ENCODE peak calls at places on chromosomes 3 and 15, in six cellular contexts. O is sigmoid colon, M is HCT116, N is tibial nerve, A is upper lobe of left lung, Y is A549. X is an unnamed sample.

GRCh38 chr3:44175070-44175469 is 66.6 kb upstream of the TOPAZ1 start:
- DNase-seq in O (no peak), M (no peak), N (no peak), A (no peak), Y (no peak), X (no peak)

GRCh38 chr3:13708301-13708700 is 159.4 kb downstream of the FBLN2 start:
- DNase-seq in O (peak; percentile 41), M (no peak), N (no peak), A (peak; percentile 3), Y (no peak), X (peak; percentile 5)

GRCh38 chr3:193190387-193190786 is 50.6 kb upstream of the PLAAT1 start:
- DNase-seq in O (no peak), M (peak; percentile 19), N (peak; percentile 8), A (peak; percentile 22), Y (peak; percentile 4), X (no peak)

GRCh38 chr15:33737687-33738606 is 230.3 kb upstream of the CHRM5 start:
- DNase-seq in O (no peak), M (peak; percentile 16), N (peak; percentile 54), A (no peak), Y (peak; percentile 80), X (no peak)

GRCh38 chr3:162122405-162122804 is 625.8 kb downstream of the OTOL1 start:
- DNase-seq in O (no peak), M (no peak), N (no peak), A (no peak), Y (no peak), X (no peak)

GRCh38 chr3:43872301-43872700 is 181.6 kb downstream of the ABHD5 start:
- DNase-seq in O (no peak), M (no peak), N (no peak), A (no peak), Y (peak; percentile 48), X (no peak)

GRCh38 chr3:100637197-100637631 is 27.8 kb downstream of the ADGRG7 start:
- DNase-seq in O (no peak), M (no peak), N (no peak), A (no peak), Y (no peak), X (no peak)

GRCh38 chr3:193061157-193061556 is 143.5 kb upstream of the MB21D2 start:
- DNase-seq in O (no peak), M (no peak), N (no peak), A (no peak), Y (no peak), X (no peak)

DNA sequence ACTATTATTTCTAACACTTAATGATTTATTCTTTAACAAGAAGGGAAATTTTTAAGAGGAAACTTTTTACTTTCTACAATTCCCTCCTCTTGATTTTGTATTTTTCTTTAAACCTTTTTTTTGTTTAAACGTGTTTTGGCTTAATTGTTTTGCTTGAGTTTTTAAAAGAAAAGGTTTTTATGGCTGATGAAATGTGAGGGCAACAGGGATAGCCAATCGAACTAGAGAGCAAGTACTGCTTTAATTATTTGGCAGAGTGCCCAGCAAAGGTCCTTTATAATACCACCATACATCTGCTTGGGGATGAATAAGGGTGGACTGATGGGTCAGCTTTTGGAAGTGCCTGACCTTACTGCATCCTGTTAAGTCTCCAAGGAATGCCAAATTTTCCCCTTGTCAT is 19.6 kb upstream of the MTHFS start:
- DNase-seq in O (no peak), M (no peak), N (no peak), A (no peak), Y (no peak), X (no peak)
- H3K9me3 ChIP-seq in O (peaks cover 27% of the 10 kb centered on the region), M (peaks cover 41% of the 10 kb centered on the region), N (peaks cover 7% of the 10 kb centered on the region), A (peaks cover 71% of the 10 kb centered on the region), Y (peaks cover 79% of the 10 kb centered on the region), X (no peaks in the 10 kb centered on the region)

DNA sequence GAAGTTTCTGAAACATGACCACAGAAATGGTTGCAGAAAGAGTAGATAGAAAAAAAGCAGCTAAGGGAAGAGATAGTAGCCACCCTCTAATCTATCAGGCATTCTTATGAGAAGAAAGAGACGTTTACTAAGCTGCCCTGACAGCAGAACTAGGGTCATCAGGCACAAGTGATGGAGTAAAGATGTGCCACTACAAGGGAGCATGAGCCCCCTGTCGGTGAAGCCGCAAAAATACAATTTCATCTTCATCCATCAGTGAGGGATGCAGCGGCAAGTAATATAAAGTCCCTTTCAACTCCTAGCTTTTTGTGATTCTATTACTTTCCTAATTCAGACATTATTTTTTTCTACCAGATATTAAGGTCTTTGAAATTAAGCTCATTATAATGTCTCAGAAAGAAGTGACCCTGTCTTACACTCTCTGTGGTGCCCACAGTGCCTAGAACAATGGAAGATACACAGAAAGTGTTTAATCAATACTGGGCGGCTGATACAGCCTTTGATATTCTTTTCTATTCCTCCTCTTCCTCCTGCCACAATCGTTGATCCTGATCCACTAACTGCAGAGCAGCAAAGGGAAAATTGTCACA is 651.6 kb downstream of the NTRK3 start:
- DNase-seq in O (no peak), M (no peak), N (no peak), A (no peak), Y (peak; percentile 21), X (no peak)
- TF ChIP-seq CTCF in O (no peak), M (peak; percentile 15), N (peak; percentile 32), A (peak; percentile 38), Y (peak; percentile 36), X (no peak)

GRCh38 chr3:171796625-171797264 is 13.5 kb downstream of the PLD1 start:
- DNase-seq in O (no peak), M (no peak), N (no peak), A (no peak), Y (no peak), X (no peak)

GRCh38 chr3:171797873-171798272 is 12.4 kb downstream of the PLD1 start:
- DNase-seq in O (no peak), M (no peak), N (no peak), A (no peak), Y (no peak), X (no peak)

GRCh38 chr3:171801738-171802600 is 8.3 kb downstream of the PLD1 start:
- DNase-seq in O (no peak), M (no peak), N (no peak), A (no peak), Y (no peak), X (no peak)

GRCh38 chr3:171799501-171799900 is 10.8 kb downstream of the PLD1 start:
- DNase-seq in O (no peak), M (no peak), N (no peak), A (no peak), Y (no peak), X (no peak)

DNA sequence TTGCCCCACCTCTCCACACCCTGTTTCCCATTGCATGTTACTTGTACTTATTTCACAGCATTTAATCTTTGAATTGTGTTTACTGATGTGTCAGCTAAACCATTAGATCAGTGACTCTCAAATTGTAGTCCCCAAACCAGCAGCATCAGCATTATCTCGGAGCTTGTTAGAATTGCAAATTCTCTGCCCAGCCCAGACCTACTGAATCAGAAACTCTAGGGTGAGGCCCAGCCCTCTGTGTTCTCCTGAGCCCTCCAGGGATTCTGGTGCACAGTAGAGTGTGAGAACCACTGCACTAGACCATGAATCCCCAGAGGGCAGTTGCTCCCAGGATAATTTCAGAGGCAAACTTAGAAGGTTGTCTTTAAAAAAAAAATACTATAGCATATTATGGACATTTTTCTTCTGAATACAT is 13.0 kb downstream of the PLD1 start:
- DNase-seq in O (no peak), M (no peak), N (no peak), A (no peak), Y (no peak), X (no peak)
- TF ChIP-seq POLR2A in O (no peak), M (no peak), N (no peak), A (no peak), Y (no peak), X (no peak)

DNA sequence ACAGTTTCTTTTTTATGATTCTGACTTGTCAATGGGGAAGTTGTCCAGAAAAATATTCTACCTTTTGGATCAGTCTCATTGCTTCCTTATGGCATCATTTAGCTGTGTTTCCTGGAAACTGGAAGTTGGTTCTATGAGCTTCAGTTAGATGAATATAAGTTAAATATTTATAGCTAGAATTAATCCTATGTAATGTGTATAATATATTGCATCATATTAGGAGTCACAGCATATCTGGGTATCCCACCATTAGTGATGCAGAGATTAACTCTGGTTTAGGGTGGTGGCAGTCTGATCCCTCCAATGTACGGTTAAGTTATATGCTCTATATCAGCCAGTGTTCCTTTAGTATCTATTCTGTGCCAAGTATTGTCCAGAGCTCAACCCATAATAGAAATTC is 19.3 kb downstream of the KLHL24 start:
- DNase-seq in O (no peak), M (no peak), N (no peak), A (no peak), Y (no peak), X (no peak)
- H3K9me3 ChIP-seq in O (peaks cover 4% of the 10 kb centered on the region), M (peaks cover 10% of the 10 kb centered on the region), N (no peaks in the 10 kb centered on the region), A (peaks cover 21% of the 10 kb centered on the region), Y (peaks cover 43% of the 10 kb centered on the region), X (no peaks in the 10 kb centered on the region)

DNA sequence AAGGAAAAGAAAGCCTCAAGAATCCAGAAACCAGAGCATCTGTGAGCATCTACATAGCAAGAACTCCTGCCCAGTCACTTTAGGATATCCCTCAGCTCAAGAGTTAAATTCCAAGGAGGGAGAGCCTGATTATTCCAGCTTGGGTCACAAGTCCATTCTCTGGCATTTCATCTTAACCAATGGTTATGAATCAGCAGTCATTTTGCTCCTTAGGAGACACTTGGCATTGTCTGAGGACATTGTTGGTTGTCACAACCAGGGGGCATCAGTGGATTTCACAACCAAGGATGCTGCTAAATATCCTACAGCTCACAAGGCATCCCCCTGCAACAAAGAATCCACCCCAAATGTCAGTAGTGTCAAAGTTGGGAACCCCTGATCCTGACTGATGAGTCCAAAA is 51.0 kb upstream of the LMCD1 start:
- DNase-seq in O (no peak), M (no peak), N (no peak), A (no peak), Y (no peak), X (no peak)
- TF ChIP-seq CTCF in O (no peak), M (no peak), N (no peak), A (no peak), Y (no peak), X (no peak)

GRCh38 chr15:41331833-41332787 is at the start of gene OIP5:
- DNase-seq in O (peak; percentile 99), M (peak; percentile 99), N (peak; percentile 95), A (peak; percentile 99), Y (peak; percentile 96), X (peak; percentile 98)

GRCh38 chr15:41334293-41335120 is 1.8 kb downstream of the NUSAP1 start:
- DNase-seq in O (no peak), M (no peak), N (no peak), A (no peak), Y (no peak), X (no peak)

GRCh38 chr15:41331281-41331680 is 1.1 kb downstream of the OIP5 start:
- DNase-seq in O (no peak), M (no peak), N (no peak), A (no peak), Y (no peak), X (no peak)

GRCh38 chr15:41336549-41336948 is 3.9 kb downstream of the NUSAP1 start:
- DNase-seq in O (no peak), M (no peak), N (no peak), A (no peak), Y (no peak), X (no peak)

GRCh38 chr15:41332788-41333527 is at the start of gene NUSAP1:
- DNase-seq in O (no peak), M (no peak), N (no peak), A (no peak), Y (peak; percentile 42), X (no peak)
- TF ChIP-seq POLR2A in O (no peak), M (peak; percentile 91), N (no peak), A (no peak), Y (peak; percentile 55), X (no peak)

X was measured in uterus.